ENCODE peak calls at places on chromosomes 4 and X, in six cellular contexts. N is tibial nerve, D is spleen, F is transverse colon, W is breast epithelium, S is sigmoid colon. R is an unnamed sample.

GRCh38 chrX:112935029-112935428 is 94.4 kb upstream of the AMOT start:
- DNase-seq in N (no peak), D (no peak), F (no peak), W (no peak), S (no peak), R (no peak)

GRCh38 chrX:8036914-8037313 is 109.7 kb upstream of the PNPLA4 start:
- DNase-seq in N (no peak), D (no peak), F (no peak), W (no peak), S (no peak), R (no peak)

GRCh38 chrX:74521961-74522833 is 92.2 kb downstream of the RLIM start:
- DNase-seq in N (no peak), D (no peak), F (no peak), W (no peak), S (peak; percentile 81), R (no peak)

GRCh38 chrX:7720519-7720918 is 122.5 kb upstream of the VCX start:
- DNase-seq in N (no peak), D (no peak), F (no peak), W (no peak), S (no peak), R (no peak)

GRCh38 chr4:142405021-142405991 is 440.8 kb downstream of the INPP4B start:
- DNase-seq in N (peak; percentile 14), D (no peak), F (peak; percentile 33), W (peak; percentile 35), S (peak; percentile 72), R (peak; percentile 38)

GRCh38 chr4:54155936-54156335 is 56.0 kb downstream of the GSX2 start:
- DNase-seq in N (no peak), D (no peak), F (no peak), W (no peak), S (no peak), R (no peak)

GRCh38 chr4:156615066-156615514 is 356.5 kb downstream of the PDGFC start:
- DNase-seq in N (no peak), D (no peak), F (no peak), W (peak; percentile 19), S (no peak), R (no peak)

GRCh38 chrX:9724711-9725110 is 40.9 kb downstream of the GPR143 start:
- DNase-seq in N (no peak), D (no peak), F (no peak), W (no peak), S (no peak), R (no peak)

GRCh38 chrX:17413228-17413627 is 38.2 kb downstream of the NHS start:
- DNase-seq in N (no peak), D (no peak), F (no peak), W (no peak), S (no peak), R (no peak)

GRCh38 chr4:105633241-105633640 is 75.2 kb downstream of the INTS12 start:
- DNase-seq in N (no peak), D (no peak), F (no peak), W (no peak), S (no peak), R (peak; percentile 28)

GRCh38 chrX:71103110-71103983 is 3.2 kb downstream of the CXorf65 start:
- DNase-seq in N (no peak), D (peak; percentile 85), F (peak; percentile 53), W (no peak), S (peak; percentile 59), R (peak; percentile 34)

GRCh38 chrX:19462879-19463278 is 52.4 kb downstream of the MAP3K15 start:
- DNase-seq in N (no peak), D (no peak), F (no peak), W (no peak), S (no peak), R (no peak)

GRCh38 chr4:21697583-21697982 is 251.0 kb downstream of the KCNIP4 start:
- DNase-seq in N (no peak), D (peak; percentile 64), F (no peak), W (no peak), S (peak; percentile 64), R (peak; percentile 27)

GRCh38 chr4:84632092-84632491 is 49.2 kb downstream of the CDS1 start:
- DNase-seq in N (no peak), D (no peak), F (no peak), W (no peak), S (no peak), R (no peak)

GRCh38 chrX:63658920-63659319 is 126.1 kb downstream of the ARHGEF9 start:
- DNase-seq in N (no peak), D (no peak), F (no peak), W (no peak), S (no peak), R (no peak)

GRCh38 chr4:39658756-39659155 is 20.1 kb upstream of the SMIM14 start:
- DNase-seq in N (no peak), D (no peak), F (no peak), W (no peak), S (no peak), R (no peak)

GRCh38 chr4:121822796-121823504 is 733 bp downstream of the CCNA2 start:
- DNase-seq in N (no peak), D (no peak), F (peak; percentile 25), W (no peak), S (peak; percentile 67), R (peak; percentile 25)

GRCh38 chr4:53592686-53593641 is 1.7 kb upstream of the LNX1 start:
- DNase-seq in N (no peak), D (no peak), F (peak; percentile 69), W (peak; percentile 81), S (no peak), R (peak; percentile 77)

GRCh38 chr4:114316789-114317188 is 281.8 kb upstream of the UGT8 start:
- DNase-seq in N (no peak), D (no peak), F (no peak), W (no peak), S (no peak), R (no peak)

GRCh38 chr4:131098976-131099375 is 2003.0 kb downstream of the C4orf33 start:
- DNase-seq in N (no peak), D (no peak), F (no peak), W (no peak), S (no peak), R (peak; percentile 79)

GRCh38 chr4:86857341-86858052 is 8.3 kb upstream of the SLC10A6 start:
- DNase-seq in N (no peak), D (no peak), F (no peak), W (no peak), S (no peak), R (no peak)
- H3K4me3 ChIP-seq in N (no peak overlapping the region), D (no peak overlapping the region), F (no peak overlapping the region), W (no peak overlapping the region), S (no peak overlapping the region), R (no peak overlapping the region)

GRCh38 chrX:55717521-55718497 is at the start of gene RRAGB:
- DNase-seq in N (peak; percentile 90), D (peak; percentile 97), F (peak; percentile 95), W (peak; percentile 95), S (peak; percentile 97), R (peak; percentile 92)
- TF ChIP-seq POLR2A in N (peak; percentile 43), D (no peak), F (peak; percentile 64), W (no peak), S (no peak), R (no peak)

DNA sequence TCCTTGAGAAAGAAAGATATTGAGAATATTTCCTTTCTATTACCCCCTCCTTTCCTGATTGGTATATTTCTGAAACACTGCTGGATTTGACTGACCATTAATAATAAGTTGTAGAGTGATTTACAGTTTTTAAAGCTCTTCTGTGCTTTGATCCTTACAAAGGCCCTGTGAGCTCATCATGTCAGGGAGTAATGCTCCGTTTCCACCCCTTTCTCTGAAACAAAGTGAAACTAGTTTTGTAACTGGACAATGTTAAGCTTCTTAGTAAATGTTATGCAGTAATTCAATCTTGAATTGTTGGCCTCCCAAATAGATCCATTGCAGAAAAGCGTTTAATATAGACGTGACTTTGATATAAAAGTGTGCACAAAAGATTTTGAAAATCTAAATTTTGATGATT is 190.1 kb upstream of the GNPDA2 start:
- DNase-seq in N (no peak), D (no peak), F (no peak), W (no peak), S (no peak), R (no peak)
- H3K4me3 ChIP-seq in N (no peak overlapping the region), D (no peak overlapping the region), F (no peak overlapping the region), W (peak overlapping the region; percentile 55), S (peak overlapping the region; percentile 6), R (peak overlapping the region; percentile 13)

GRCh38 chr4:6905501-6905900 is 4.1 kb upstream of the TBC1D14 start:
- DNase-seq in N (no peak), D (peak; percentile 67), F (peak; percentile 2), W (peak; percentile 65), S (peak; percentile 48), R (peak; percentile 24)
- TF ChIP-seq POLR2A in N (no peak), D (no peak), F (no peak), W (no peak), S (no peak), R (no peak)

GRCh38 chr4:107035711-107036601 is at the start of gene DKK2:
- DNase-seq in N (peak; percentile 21), D (peak; percentile 73), F (peak; percentile 10), W (no peak), S (peak; percentile 74), R (no peak)
- H3K4me3 ChIP-seq in N (peak within 1 kb of the TSS; percentile 29), D (peak within 1 kb of the TSS; percentile 25), F (no peak within 1 kb of the TSS), W (peak within 1 kb of the TSS; percentile 65), S (peak within 1 kb of the TSS; percentile 32), R (peak within 1 kb of the TSS; percentile 35)